ENCODE peak calls at places on chromosomes 5 and 9, in nine cellular contexts. O is H9, U is cardiac muscle cell, B is breast epithelium, E is tibial artery, V is tibial nerve, F is right lobe of liver, C is left ventricle myocardium inferior, R is endodermal cell. M is an unnamed sample. For H3K4me1, the result is how much of the 10 kb centered on the place peaks cover.

GRCh38 chr9:69637801-69638200 is 34.4 kb downstream of the APBA1 start:
- DNase-seq in O (no peak), U (peak), B (no peak), E (no peak), V (no peak), F (no peak), C (no peak), R (no peak), M (no peak)

GRCh38 chr5:177491429-177491945 is 5.9 kb downstream of the PDLIM7 start:
- DNase-seq in O (peak), U (peak), B (no peak), E (peak), V (no peak), F (no peak), C (no peak), R (peak), M (peak)

GRCh38 chr5:61974680-61975079 is 331.3 kb upstream of the KIF2A start:
- DNase-seq in O (no peak), U (no peak), B (no peak), E (no peak), V (no peak), F (no peak), C (no peak), R (no peak), M (no peak)

GRCh38 chr9:89661956-89662717 is 57.3 kb downstream of the GADD45G start:
- DNase-seq in O (peak), U (peak), B (peak), E (peak), V (peak), F (peak), C (peak), R (peak), M (peak)

GRCh38 chr5:163407034-163407652 is 30.3 kb upstream of the CCNG1 start:
- DNase-seq in O (no peak), U (peak), B (no peak), E (no peak), V (no peak), F (no peak), C (no peak), R (no peak), M (no peak)

GRCh38 chr9:4857163-4857562 is 64.4 kb downstream of the RCL1 start:
- DNase-seq in O (no peak), U (no peak), B (no peak), E (no peak), V (no peak), F (no peak), C (no peak), R (no peak), M (no peak)

GRCh38 chr9:113511856-113512761 is 48.6 kb downstream of the RGS3 start:
- DNase-seq in O (no peak), U (peak), B (no peak), E (no peak), V (no peak), F (no peak), C (no peak), R (no peak), M (no peak)

GRCh38 chr5:37665889-37666288 is 174.0 kb downstream of the GDNF start:
- DNase-seq in O (no peak), U (peak), B (no peak), E (no peak), V (no peak), F (no peak), C (peak), R (no peak), M (peak)

GRCh38 chr5:153523831-153524230 is 33.4 kb downstream of the GRIA1 start:
- DNase-seq in O (no peak), U (peak), B (no peak), E (peak), V (peak), F (no peak), C (peak), R (no peak), M (no peak)

GRCh38 chr9:130394320-130394719 is 50.4 kb upstream of the ASS1 start:
- DNase-seq in O (no peak), U (no peak), B (no peak), E (no peak), V (no peak), F (no peak), C (no peak), R (no peak), M (no peak)
- H3K4me1 ChIP-seq in O (under half), U (under half), B (under half), E (under half), V (under half), F (under half), C (under half), R (under half), M (under half)

GRCh38 chr9:712643-713042 is 128.9 kb upstream of the DMRT1 start:
- DNase-seq in O (no peak), U (no peak), B (no peak), E (no peak), V (no peak), F (no peak), C (no peak), R (no peak), M (no peak)

GRCh38 chr9:713046-713445 is 128.5 kb upstream of the DMRT1 start:
- DNase-seq in O (no peak), U (no peak), B (no peak), E (no peak), V (no peak), F (no peak), C (no peak), R (no peak), M (no peak)

GRCh38 chr9:715743-716400 is 125.6 kb upstream of the DMRT1 start:
- DNase-seq in O (no peak), U (peak), B (no peak), E (no peak), V (no peak), F (no peak), C (no peak), R (no peak), M (no peak)

GRCh38 chr9:715310-715709 is 126.2 kb upstream of the DMRT1 start:
- DNase-seq in O (no peak), U (no peak), B (no peak), E (no peak), V (no peak), F (no peak), C (no peak), R (no peak), M (no peak)

GRCh38 chr9:714675-715074 is 126.8 kb upstream of the DMRT1 start:
- DNase-seq in O (no peak), U (no peak), B (no peak), E (no peak), V (no peak), F (no peak), C (no peak), R (no peak), M (no peak)
- H3K27ac ChIP-seq in O (no peak), U (no peak), B (peak), E (peak), V (no peak), F (no peak), C (peak), R (no peak), M (no peak)

GRCh38 chr9:112366591-112366990 is 13.3 kb upstream of the HSDL2 start:
- DNase-seq in O (peak), U (no peak), B (no peak), E (no peak), V (no peak), F (no peak), C (no peak), R (peak), M (no peak)
- TF ChIP-seq CTCF in O (peak), U (peak), B (no peak), E (no peak), V (no peak), F (peak), C (peak), R (peak), M (no peak)

GRCh38 chr9:95100071-95100627 is 217.4 kb downstream of the FANCC start:
- DNase-seq in O (no peak), U (no peak), B (no peak), E (no peak), V (no peak), F (no peak), C (no peak), R (no peak), M (no peak)

GRCh38 chr9:95097279-95097678 is 220.2 kb downstream of the FANCC start:
- DNase-seq in O (no peak), U (no peak), B (no peak), E (no peak), V (no peak), F (no peak), C (no peak), R (no peak), M (no peak)

GRCh38 chr9:95099321-95100070 is 218.0 kb downstream of the FANCC start:
- DNase-seq in O (no peak), U (no peak), B (no peak), E (no peak), V (no peak), F (no peak), C (no peak), R (no peak), M (no peak)

GRCh38 chr9:95096807-95097206 is 220.7 kb downstream of the FANCC start:
- DNase-seq in O (no peak), U (no peak), B (no peak), E (no peak), V (no peak), F (no peak), C (no peak), R (no peak), M (no peak)

GRCh38 chr9:95098391-95098921 is 219.1 kb downstream of the FANCC start:
- DNase-seq in O (no peak), U (no peak), B (no peak), E (no peak), V (no peak), F (no peak), C (no peak), R (no peak), M (no peak)
- H3K4me1 ChIP-seq in O (under half), U (under half), B (under half), E (under half), V (under half), F (under half), C (half or more), R (under half), M (under half)

M was measured in pancreas.